ENCODE peak calls at places on chromosomes 6 and 20, in nine cellular contexts. One of them, this sample, is unnamed.

GRCh38 chr6:125957845-125958244 is 1.3 kb downstream of the HINT3 start:
- DNase-seq in CD8-positive, alpha-beta T cell: no peak
- DNase-seq in brain microvascular endothelial cell: no peak
- DNase-seq in GM12865: no peak
- DNase-seq in RWPE1: peak
- DNase-seq in psoas muscle: no peak
- DNase-seq in SK-N-SH: no peak
- DNase-seq in GM10248: peak
- DNase-seq in choroid plexus epithelial cell: peak
- DNase-seq in this sample: no peak

GRCh38 chr6:34630040-34630439 is 66.5 kb downstream of the ILRUN start:
- DNase-seq in brain microvascular endothelial cell: peak
- DNase-seq in choroid plexus epithelial cell: peak
- DNase-seq in CD8-positive, alpha-beta T cell: no peak
- DNase-seq in GM10248: no peak
- DNase-seq in RWPE1: peak
- DNase-seq in SK-N-SH: no peak
- DNase-seq in psoas muscle: no peak
- DNase-seq in GM12865: no peak
- DNase-seq in this sample: no peak

GRCh38 chr6:42453027-42453648 is 1.4 kb upstream of the TRERF1 start:
- DNase-seq in choroid plexus epithelial cell: peak
- DNase-seq in CD8-positive, alpha-beta T cell: peak
- DNase-seq in RWPE1: peak
- DNase-seq in brain microvascular endothelial cell: peak
- DNase-seq in SK-N-SH: peak
- DNase-seq in GM10248: peak
- DNase-seq in psoas muscle: peak
- DNase-seq in GM12865: peak
- DNase-seq in this sample: peak

GRCh38 chr6:147699637-147700036 is 191.1 kb downstream of the SAMD5 start:
- DNase-seq in choroid plexus epithelial cell: peak
- DNase-seq in GM10248: no peak
- DNase-seq in RWPE1: peak
- DNase-seq in psoas muscle: no peak
- DNase-seq in SK-N-SH: no peak
- DNase-seq in GM12865: no peak
- DNase-seq in CD8-positive, alpha-beta T cell: no peak
- DNase-seq in brain microvascular endothelial cell: peak
- DNase-seq in this sample: no peak

GRCh38 chr20:31815408-31816188 is 3.6 kb upstream of the MYLK2 start:
- DNase-seq in SK-N-SH: peak
- DNase-seq in GM10248: no peak
- DNase-seq in psoas muscle: no peak
- DNase-seq in choroid plexus epithelial cell: no peak
- DNase-seq in GM12865: no peak
- DNase-seq in RWPE1: no peak
- DNase-seq in CD8-positive, alpha-beta T cell: no peak
- DNase-seq in brain microvascular endothelial cell: no peak
- DNase-seq in this sample: peak

GRCh38 chr6:168165373-168165772 is 86.4 kb upstream of the FRMD1 start:
- DNase-seq in SK-N-SH: no peak
- DNase-seq in GM12865: no peak
- DNase-seq in choroid plexus epithelial cell: no peak
- DNase-seq in CD8-positive, alpha-beta T cell: no peak
- DNase-seq in psoas muscle: no peak
- DNase-seq in RWPE1: no peak
- DNase-seq in brain microvascular endothelial cell: no peak
- DNase-seq in GM10248: no peak
- DNase-seq in this sample: peak

GRCh38 chr20:16014436-16014835 is 558.8 kb downstream of the KIF16B start:
- DNase-seq in GM10248: no peak
- DNase-seq in CD8-positive, alpha-beta T cell: no peak
- DNase-seq in RWPE1: no peak
- DNase-seq in GM12865: no peak
- DNase-seq in choroid plexus epithelial cell: no peak
- DNase-seq in psoas muscle: no peak
- DNase-seq in SK-N-SH: peak
- DNase-seq in brain microvascular endothelial cell: no peak
- DNase-seq in this sample: no peak

GRCh38 chr6:128600397-128600951 is 80.1 kb upstream of the PTPRK start:
- DNase-seq in GM12865: peak
- DNase-seq in SK-N-SH: peak
- DNase-seq in brain microvascular endothelial cell: peak
- DNase-seq in psoas muscle: no peak
- DNase-seq in choroid plexus epithelial cell: peak
- DNase-seq in RWPE1: peak
- DNase-seq in GM10248: no peak
- DNase-seq in CD8-positive, alpha-beta T cell: no peak
- DNase-seq in this sample: no peak

GRCh38 chr20:32482251-32483220 is 102.6 kb downstream of the NOL4L start:
- DNase-seq in RWPE1: no peak
- DNase-seq in psoas muscle: peak
- DNase-seq in choroid plexus epithelial cell: peak
- DNase-seq in brain microvascular endothelial cell: no peak
- DNase-seq in GM12865: no peak
- DNase-seq in CD8-positive, alpha-beta T cell: peak
- DNase-seq in GM10248: no peak
- DNase-seq in SK-N-SH: peak
- DNase-seq in this sample: peak

GRCh38 chr6:33960345-33961313 is 156.8 kb upstream of the MLN start:
- DNase-seq in brain microvascular endothelial cell: no peak
- DNase-seq in psoas muscle: no peak
- DNase-seq in GM12865: no peak
- DNase-seq in SK-N-SH: no peak
- DNase-seq in CD8-positive, alpha-beta T cell: no peak
- DNase-seq in choroid plexus epithelial cell: no peak
- DNase-seq in GM10248: no peak
- DNase-seq in RWPE1: peak
- DNase-seq in this sample: no peak

GRCh38 chr6:107973594-107973993 is 15.6 kb upstream of the SEC63 start:
- DNase-seq in brain microvascular endothelial cell: no peak
- DNase-seq in psoas muscle: no peak
- DNase-seq in CD8-positive, alpha-beta T cell: no peak
- DNase-seq in RWPE1: no peak
- DNase-seq in SK-N-SH: no peak
- DNase-seq in GM10248: no peak
- DNase-seq in GM12865: no peak
- DNase-seq in choroid plexus epithelial cell: no peak
- DNase-seq in this sample: no peak

GRCh38 chr6:107981695-107982094 is 23.7 kb upstream of the SEC63 start:
- DNase-seq in GM12865: no peak
- DNase-seq in CD8-positive, alpha-beta T cell: no peak
- DNase-seq in psoas muscle: no peak
- DNase-seq in SK-N-SH: no peak
- DNase-seq in brain microvascular endothelial cell: no peak
- DNase-seq in choroid plexus epithelial cell: no peak
- DNase-seq in RWPE1: no peak
- DNase-seq in GM10248: no peak
- DNase-seq in this sample: no peak

GRCh38 chr6:107972413-107973096 is 14.5 kb upstream of the SEC63 start:
- DNase-seq in CD8-positive, alpha-beta T cell: no peak
- DNase-seq in GM10248: no peak
- DNase-seq in choroid plexus epithelial cell: no peak
- DNase-seq in GM12865: no peak
- DNase-seq in SK-N-SH: peak
- DNase-seq in RWPE1: no peak
- DNase-seq in brain microvascular endothelial cell: no peak
- DNase-seq in psoas muscle: no peak
- DNase-seq in this sample: no peak

GRCh38 chr6:107976267-107976783 is 18.3 kb upstream of the SEC63 start:
- DNase-seq in psoas muscle: no peak
- DNase-seq in brain microvascular endothelial cell: no peak
- DNase-seq in RWPE1: no peak
- DNase-seq in GM10248: no peak
- DNase-seq in GM12865: no peak
- DNase-seq in CD8-positive, alpha-beta T cell: no peak
- DNase-seq in choroid plexus epithelial cell: no peak
- DNase-seq in SK-N-SH: no peak
- DNase-seq in this sample: no peak

DNA sequence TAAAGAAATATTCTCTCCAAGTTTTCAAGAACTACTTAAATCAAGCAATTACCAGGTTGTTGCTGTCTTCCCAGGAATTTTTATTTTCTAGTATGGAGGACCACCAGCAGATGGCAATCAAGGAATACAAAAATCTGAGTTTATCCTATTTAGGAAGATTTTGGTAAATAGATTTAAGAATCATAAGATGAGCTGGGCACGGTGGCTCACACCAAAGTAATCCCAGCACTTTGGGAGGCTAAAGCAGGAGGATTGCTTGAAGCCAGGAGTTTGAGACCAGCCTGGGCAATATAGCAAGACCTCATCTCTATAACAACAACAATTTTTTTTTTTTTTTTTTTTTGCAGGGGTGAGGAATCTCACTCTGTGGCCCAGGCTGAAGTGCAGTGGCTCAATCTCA is 19.3 kb upstream of the SEC63 start:
- DNase-seq in choroid plexus epithelial cell: peak
- DNase-seq in brain microvascular endothelial cell: peak
- DNase-seq in RWPE1: peak
- DNase-seq in CD8-positive, alpha-beta T cell: no peak
- DNase-seq in GM10248: no peak
- DNase-seq in GM12865: peak
- DNase-seq in psoas muscle: no peak
- DNase-seq in SK-N-SH: peak
- DNase-seq in this sample: no peak
- TF ChIP-seq CTCF in choroid plexus epithelial cell: peak
- TF ChIP-seq CTCF in brain microvascular endothelial cell: peak
- TF ChIP-seq CTCF in RWPE1: peak
- TF ChIP-seq CTCF in CD8-positive, alpha-beta T cell: no peak
- TF ChIP-seq CTCF in GM10248: no peak
- TF ChIP-seq CTCF in GM12865: peak
- TF ChIP-seq CTCF in psoas muscle: peak
- TF ChIP-seq CTCF in SK-N-SH: peak
- TF ChIP-seq CTCF in this sample: peak

GRCh38 chr6:19368511-19368910 is 468.7 kb upstream of the ID4 start:
- DNase-seq in brain microvascular endothelial cell: peak
- DNase-seq in GM12865: no peak
- DNase-seq in GM10248: no peak
- DNase-seq in choroid plexus epithelial cell: peak
- DNase-seq in RWPE1: peak
- DNase-seq in CD8-positive, alpha-beta T cell: no peak
- DNase-seq in SK-N-SH: no peak
- DNase-seq in psoas muscle: no peak
- DNase-seq in this sample: no peak
- TF ChIP-seq CTCF in brain microvascular endothelial cell: peak
- TF ChIP-seq CTCF in GM12865: no peak
- TF ChIP-seq CTCF in GM10248: no peak
- TF ChIP-seq CTCF in choroid plexus epithelial cell: peak
- TF ChIP-seq CTCF in RWPE1: no peak
- TF ChIP-seq CTCF in CD8-positive, alpha-beta T cell: no peak
- TF ChIP-seq CTCF in SK-N-SH: no peak
- TF ChIP-seq CTCF in psoas muscle: no peak
- TF ChIP-seq CTCF in this sample: peak

GRCh38 chr6:24996145-24996836 is 60.5 kb upstream of the RIPOR2 start:
- DNase-seq in choroid plexus epithelial cell: no peak
- DNase-seq in GM10248: no peak
- DNase-seq in SK-N-SH: no peak
- DNase-seq in psoas muscle: no peak
- DNase-seq in brain microvascular endothelial cell: no peak
- DNase-seq in CD8-positive, alpha-beta T cell: no peak
- DNase-seq in RWPE1: no peak
- DNase-seq in GM12865: no peak
- DNase-seq in this sample: no peak

GRCh38 chr6:24997186-24997585 is 61.4 kb upstream of the RIPOR2 start:
- DNase-seq in GM12865: no peak
- DNase-seq in psoas muscle: no peak
- DNase-seq in RWPE1: no peak
- DNase-seq in brain microvascular endothelial cell: no peak
- DNase-seq in SK-N-SH: no peak
- DNase-seq in GM10248: no peak
- DNase-seq in CD8-positive, alpha-beta T cell: no peak
- DNase-seq in choroid plexus epithelial cell: no peak
- DNase-seq in this sample: no peak

GRCh38 chr6:24995270-24995669 is 59.5 kb upstream of the RIPOR2 start:
- DNase-seq in psoas muscle: no peak
- DNase-seq in choroid plexus epithelial cell: no peak
- DNase-seq in CD8-positive, alpha-beta T cell: no peak
- DNase-seq in SK-N-SH: no peak
- DNase-seq in brain microvascular endothelial cell: no peak
- DNase-seq in GM10248: no peak
- DNase-seq in RWPE1: no peak
- DNase-seq in GM12865: no peak
- DNase-seq in this sample: no peak

GRCh38 chr6:24991748-24992467 is 56.1 kb upstream of the RIPOR2 start:
- DNase-seq in psoas muscle: no peak
- DNase-seq in CD8-positive, alpha-beta T cell: peak
- DNase-seq in brain microvascular endothelial cell: no peak
- DNase-seq in GM12865: peak
- DNase-seq in choroid plexus epithelial cell: peak
- DNase-seq in SK-N-SH: peak
- DNase-seq in RWPE1: peak
- DNase-seq in GM10248: peak
- DNase-seq in this sample: no peak

GRCh38 chr6:24994812-24995211 is 59.1 kb upstream of the RIPOR2 start:
- DNase-seq in psoas muscle: no peak
- DNase-seq in GM12865: no peak
- DNase-seq in choroid plexus epithelial cell: no peak
- DNase-seq in SK-N-SH: no peak
- DNase-seq in GM10248: no peak
- DNase-seq in RWPE1: no peak
- DNase-seq in brain microvascular endothelial cell: no peak
- DNase-seq in CD8-positive, alpha-beta T cell: no peak
- DNase-seq in this sample: no peak
- TF ChIP-seq CTCF in psoas muscle: no peak
- TF ChIP-seq CTCF in GM12865: no peak
- TF ChIP-seq CTCF in choroid plexus epithelial cell: peak
- TF ChIP-seq CTCF in SK-N-SH: no peak
- TF ChIP-seq CTCF in GM10248: no peak
- TF ChIP-seq CTCF in RWPE1: no peak
- TF ChIP-seq CTCF in brain microvascular endothelial cell: peak
- TF ChIP-seq CTCF in CD8-positive, alpha-beta T cell: no peak
- TF ChIP-seq CTCF in this sample: no peak

DNA sequence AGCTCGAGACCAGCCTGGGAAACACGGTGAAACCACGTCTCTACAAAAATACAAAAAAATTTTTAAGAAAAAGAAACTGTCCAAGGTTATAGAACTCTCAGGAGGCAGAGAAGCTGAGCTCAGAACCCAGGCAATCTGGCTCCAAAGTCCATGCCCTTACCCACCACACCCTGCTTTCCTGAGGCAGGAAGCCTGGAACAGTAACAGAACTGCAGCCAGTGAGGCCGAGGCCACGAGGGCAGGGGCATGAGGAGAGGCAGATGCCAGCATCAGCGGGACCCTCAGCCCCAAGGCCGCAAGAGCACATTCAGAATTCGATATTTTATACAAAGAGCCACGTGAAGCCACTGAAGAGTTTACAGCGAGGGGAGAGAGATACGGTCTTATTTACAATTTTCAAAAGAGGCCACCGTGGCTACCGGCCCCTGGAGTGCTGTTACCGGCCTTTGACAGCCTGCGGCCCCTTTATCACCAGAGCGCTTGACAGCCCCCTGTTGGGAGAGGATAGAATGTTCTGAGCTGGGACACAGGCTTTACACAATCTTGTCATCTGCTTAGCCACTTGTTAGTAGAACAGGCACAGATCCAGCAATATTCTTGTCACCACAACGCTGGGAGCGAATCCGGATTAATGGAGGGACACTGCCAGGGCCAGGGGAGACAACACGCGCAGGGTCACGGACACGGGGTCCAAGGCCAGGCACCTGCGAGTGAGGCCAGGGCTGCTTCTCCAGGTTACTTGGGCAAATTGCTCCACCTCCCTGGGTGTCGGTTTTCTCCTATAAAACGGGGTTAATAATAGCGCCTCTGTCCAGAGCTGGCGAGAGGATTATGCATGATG is 5.6 kb downstream of the SPATA2 start:
- DNase-seq in SK-N-SH: no peak
- DNase-seq in brain microvascular endothelial cell: no peak
- DNase-seq in psoas muscle: peak
- DNase-seq in RWPE1: no peak
- DNase-seq in GM12865: no peak
- DNase-seq in choroid plexus epithelial cell: no peak
- DNase-seq in GM10248: no peak
- DNase-seq in CD8-positive, alpha-beta T cell: no peak
- DNase-seq in this sample: peak
- TF ChIP-seq CTCF in SK-N-SH: peak
- TF ChIP-seq CTCF in brain microvascular endothelial cell: peak
- TF ChIP-seq CTCF in psoas muscle: peak
- TF ChIP-seq CTCF in RWPE1: no peak
- TF ChIP-seq CTCF in GM12865: no peak
- TF ChIP-seq CTCF in choroid plexus epithelial cell: peak
- TF ChIP-seq CTCF in GM10248: no peak
- TF ChIP-seq CTCF in CD8-positive, alpha-beta T cell: no peak
- TF ChIP-seq CTCF in this sample: peak